ENCODE peak calls at places on chromosomes 11 and 22, in six cellular contexts. L is breast epithelium, V is SK-N-MC, B is K562, E is HCT116, G is spleen. K is an unnamed sample.

GRCh38 chr11:71062199-71062598 is 190.2 kb downstream of the SHANK2 start:
- DNase-seq in B (no peak), E (no peak), V (no peak), L (no peak), G (no peak), K (no peak)

GRCh38 chr11:129721685-129722084 is 94.0 kb upstream of the TMEM45B start:
- DNase-seq in B (no peak), V (no peak), E (no peak), L (no peak), G (no peak), K (no peak)

GRCh38 chr22:45783021-45783420 is 111.4 kb downstream of the ATXN10 start:
- DNase-seq in L (no peak), B (no peak), V (no peak), G (no peak), E (no peak), K (no peak)

GRCh38 chr11:124670732-124671131 is 2.8 kb downstream of the SIAE start:
- DNase-seq in G (no peak), L (no peak), V (no peak), B (no peak), E (no peak), K (no peak)

GRCh38 chr22:24440270-24440717 is 12.9 kb downstream of the ADORA2A start:
- DNase-seq in G (peak; percentile 83), E (no peak), L (no peak), V (no peak), B (no peak), K (no peak)

GRCh38 chr22:33895444-33895843 is 24.8 kb downstream of the LARGE1 start:
- DNase-seq in V (no peak), B (no peak), E (no peak), G (no peak), L (no peak), K (no peak)

GRCh38 chr11:123729602-123730001 is 11.9 kb downstream of the ZNF202 start:
- DNase-seq in V (no peak), L (no peak), E (no peak), B (no peak), G (no peak), K (no peak)

GRCh38 chr22:45212992-45213751 is 27.5 kb downstream of the KIAA0930 start:
- DNase-seq in G (peak; percentile 76), B (no peak), L (no peak), V (no peak), E (no peak), K (peak; percentile 27)

GRCh38 chr22:21634844-21635243 is 2.3 kb downstream of the CCDC116 start:
- DNase-seq in G (no peak), V (no peak), B (no peak), E (no peak), L (no peak), K (no peak)

GRCh38 chr11:84722583-84723108 is 904.5 kb downstream of the DLG2 start:
- DNase-seq in G (no peak), V (peak; percentile 44), B (no peak), L (no peak), E (no peak), K (no peak)

GRCh38 chr11:46392421-46393230 is 1.1 kb upstream of the CHRM4 start:
- DNase-seq in E (no peak), L (peak; percentile 41), G (peak; percentile 95), B (peak; percentile 88), V (no peak), K (peak; percentile 85)

GRCh38 chr11:6544921-6545850 is 48.1 kb downstream of the DNHD1 start:
- DNase-seq in V (no peak), E (no peak), B (no peak), L (no peak), G (peak; percentile 40), K (no peak)

GRCh38 chr11:57776101-57776511 is 14.5 kb downstream of the CTNND1 start:
- DNase-seq in G (no peak), V (no peak), B (no peak), E (no peak), L (no peak), K (no peak)

GRCh38 chr11:46130286-46130937 is 9.2 kb upstream of the PHF21A start:
- DNase-seq in V (no peak), G (no peak), E (no peak), L (no peak), B (no peak), K (no peak)

GRCh38 chr11:62647609-62648005 is 1.2 kb upstream of the GANAB start:
- DNase-seq in B (no peak), V (no peak), G (no peak), E (no peak), L (no peak), K (no peak)

GRCh38 chr22:22449819-22450218 is 58.7 kb downstream of the ZNF280B start:
- DNase-seq in V (no peak), G (no peak), E (no peak), L (no peak), B (no peak), K (no peak)

GRCh38 chr22:47114813-47115517 is 352.5 kb downstream of the TBC1D22A start:
- DNase-seq in G (no peak), E (no peak), B (no peak), V (no peak), L (no peak), K (no peak)

GRCh38 chr11:1548221-1549070 is 23.6 kb downstream of the DUSP8 start:
- DNase-seq in E (peak; percentile 62), L (peak; percentile 88), B (peak; percentile 49), G (no peak), V (no peak), K (peak; percentile 87)

GRCh38 chr11:2211113-2211971 is 39.7 kb upstream of the TH start:
- DNase-seq in G (peak; percentile 61), E (peak; percentile 37), L (peak; percentile 9), V (no peak), B (no peak), K (peak; percentile 52)

GRCh38 chr11:93939084-93939780 is 81.9 kb upstream of the HEPHL1 start:
- DNase-seq in V (no peak), L (no peak), B (no peak), G (no peak), E (no peak), K (no peak)

GRCh38 chr11:108732395-108732794 is 67.5 kb downstream of the DDX10 start:
- DNase-seq in G (no peak), E (no peak), V (no peak), L (no peak), B (no peak), K (no peak)

GRCh38 chr22:46469701-46470100 is 67.7 kb downstream of the CELSR1 start:
- DNase-seq in V (no peak), G (no peak), L (peak; percentile 32), E (no peak), B (no peak), K (no peak)

GRCh38 chr11:108933630-108934029 is 268.8 kb downstream of the DDX10 start:
- DNase-seq in G (no peak), E (no peak), L (no peak), V (no peak), B (no peak), K (no peak)

GRCh38 chr11:85182437-85183109 is 444.6 kb downstream of the DLG2 start:
- DNase-seq in G (no peak), E (peak; percentile 69), V (peak; percentile 66), B (peak; percentile 8), L (no peak), K (no peak)

GRCh38 chr11:16012125-16012751 is 344.1 kb downstream of the SOX6 start:
- DNase-seq in E (no peak), L (no peak), B (no peak), G (no peak), V (no peak), K (no peak)

GRCh38 chr11:112525270-112525669 is 264.6 kb upstream of the PLET1 start:
- DNase-seq in L (peak; percentile 62), B (no peak), V (peak; percentile 98), G (no peak), E (no peak), K (peak; percentile 29)

GRCh38 chr11:46305295-46305694 is 27.8 kb downstream of the CREB3L1 start:
- DNase-seq in V (no peak), G (no peak), B (no peak), L (no peak), E (no peak), K (no peak)

GRCh38 chr22:44446483-44446882 is 51.5 kb downstream of the RTL6 start:
- DNase-seq in B (no peak), G (no peak), E (no peak), V (no peak), L (no peak), K (no peak)

GRCh38 chr11:118198370-118198769 is 21.9 kb upstream of the SCN2B start:
- DNase-seq in L (peak; percentile 61), E (peak; percentile 48), G (peak; percentile 93), V (no peak), B (peak; percentile 79), K (peak; percentile 86)
- TF ChIP-seq POLR2AphosphoS5 in L (no peak), E (no peak), G (peak; percentile 45), V (no peak), B (no peak), K (no peak)

GRCh38 chr11:105109353-105109752 is 30.2 kb downstream of the CARD18 start:
- DNase-seq in B (no peak), G (no peak), V (no peak), E (no peak), L (no peak), K (no peak)
- H3K27ac ChIP-seq in B (no peak overlapping the region), G (no peak overlapping the region), V (no peak overlapping the region), E (no peak overlapping the region), L (no peak overlapping the region), K (no peak overlapping the region)

GRCh38 chr22:38066381-38067027 is 9.3 kb downstream of the PICK1 start:
- DNase-seq in E (no peak), L (no peak), B (no peak), G (no peak), V (no peak), K (no peak)

GRCh38 chr22:38067028-38067415 is 9.8 kb downstream of the PICK1 start:
- DNase-seq in E (no peak), G (no peak), V (no peak), B (no peak), L (no peak), K (no peak)

GRCh38 chr22:38068641-38069371 is 11.6 kb downstream of the PICK1 start:
- DNase-seq in L (no peak), V (no peak), B (no peak), G (no peak), E (no peak), K (no peak)

GRCh38 chr22:38069372-38070249 is 12.4 kb downstream of the PICK1 start:
- DNase-seq in B (peak; percentile 61), V (no peak), E (no peak), G (no peak), L (no peak), K (peak; percentile 29)

DNA sequence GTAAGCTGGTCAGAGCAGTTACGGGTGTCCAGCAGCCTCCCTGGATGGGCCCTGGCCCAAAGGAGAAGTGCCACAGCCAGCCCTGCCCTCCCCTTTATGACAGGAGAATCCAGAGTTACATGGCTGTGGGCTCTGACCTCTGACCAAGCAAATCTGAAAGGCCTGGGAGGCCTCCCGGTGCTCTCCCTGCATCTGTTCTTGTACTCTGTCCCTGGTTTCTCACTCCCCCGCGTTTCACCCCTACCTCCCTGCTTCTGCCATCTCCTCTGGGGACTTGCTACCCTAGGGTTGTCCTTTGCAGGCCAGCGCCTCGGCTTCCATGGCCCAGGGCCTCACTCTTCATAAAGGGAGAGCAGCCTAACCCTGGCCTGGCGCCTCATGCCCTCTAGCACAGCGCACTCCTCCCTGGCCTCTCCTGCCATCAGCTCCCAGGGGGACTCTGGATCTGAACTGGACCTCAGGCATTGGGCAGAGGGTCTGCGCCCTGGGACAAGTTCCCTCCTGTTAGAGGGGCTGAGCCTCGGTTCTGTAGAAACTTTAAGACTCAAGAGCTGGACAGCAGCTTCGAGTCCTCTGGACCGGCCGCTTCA is 10.7 kb downstream of the PICK1 start:
- DNase-seq in G (no peak), B (no peak), V (no peak), E (no peak), L (no peak), K (no peak)
- H3K36me3 ChIP-seq in G (peaks cover 100% of the 10 kb centered on the region), B (no peaks in the 10 kb centered on the region), V (peaks cover 5% of the 10 kb centered on the region), E (peaks cover 22% of the 10 kb centered on the region), L (peaks cover 14% of the 10 kb centered on the region), K (no peaks in the 10 kb centered on the region)

GRCh38 chr22:37777122-37777687 is 30.5 kb upstream of the GCAT start:
- DNase-seq in E (peak; percentile 84), V (no peak), B (no peak), G (no peak), L (peak; percentile 94), K (peak; percentile 74)
- TF ChIP-seq POLR2AphosphoS5 in E (peak; percentile 88), V (no peak), B (no peak), G (peak; percentile 7), L (peak; percentile 82), K (peak; percentile 42)

K was measured in transverse colon.